ENCODE peak calls at places on chromosomes 11 and 22, in five cellular contexts. O is tibial artery, Y is MM.1S, J is sigmoid colon, K is transverse colon. E is an unnamed sample.
A peak's percentile ranks its signal among the peaks of the same experiment; 100 is the strongest.

GRCh38 chr22:19614546-19614884 is 90.3 kb upstream of the CLDN5 start:
- DNase-seq in K (no peak), Y (no peak), J (no peak), O (no peak), E (no peak)

GRCh38 chr11:11583801-11584445 is 37.9 kb downstream of the GALNT18 start:
- DNase-seq in O (no peak), K (no peak), J (no peak), Y (no peak), E (no peak)

GRCh38 chr11:29224739-29225384 is 792.0 kb downstream of the KCNA4 start:
- DNase-seq in J (no peak), K (no peak), O (no peak), Y (no peak), E (no peak)

GRCh38 chr22:43451651-43452050 is 39.8 kb downstream of the MPPED1 start:
- DNase-seq in K (no peak), O (no peak), Y (no peak), J (no peak), E (no peak)

GRCh38 chr22:29115682-29116313 is 43.0 kb downstream of the KREMEN1 start:
- DNase-seq in Y (no peak), K (no peak), O (no peak), J (no peak), E (no peak)

GRCh38 chr11:65125197-65126056 is 3.3 kb downstream of the MRPL49 start:
- DNase-seq in O (no peak), J (peak; percentile 54), K (no peak), Y (no peak), E (no peak)

GRCh38 chr11:64768300-64768694 is 8.5 kb upstream of the PYGM start:
- DNase-seq in J (no peak), Y (no peak), O (peak; percentile 3), K (no peak), E (no peak)

GRCh38 chr11:69497221-69497787 is 15.8 kb downstream of the LINC01488 start:
- DNase-seq in K (peak; percentile 47), Y (no peak), O (peak; percentile 63), J (peak; percentile 89), E (peak; percentile 41)

GRCh38 chr11:33721291-33721840 is 14.9 kb downstream of the CD59 start:
- DNase-seq in O (no peak), J (no peak), K (no peak), Y (no peak), E (no peak)

GRCh38 chr11:128042290-128042751 is 545.0 kb downstream of the ETS1 start:
- DNase-seq in O (no peak), Y (no peak), J (no peak), K (no peak), E (no peak)

GRCh38 chr11:92894197-92894596 is 75.3 kb upstream of the MTNR1B start:
- DNase-seq in O (no peak), K (no peak), Y (peak; percentile 32), J (no peak), E (no peak)

GRCh38 chr22:46125311-46125710 is 25.0 kb upstream of the PPARA start:
- DNase-seq in J (no peak), O (no peak), K (no peak), Y (no peak), E (no peak)

GRCh38 chr11:61650781-61651571 is 29.2 kb upstream of the DAGLA start:
- DNase-seq in J (no peak), O (no peak), Y (no peak), K (peak; percentile 63), E (no peak)

GRCh38 chr11:57800444-57801184 is 39.0 kb downstream of the CTNND1 start:
- DNase-seq in O (no peak), J (no peak), Y (peak; percentile 61), K (no peak), E (no peak)

GRCh38 chr22:48709976-48710375 is 1117.7 kb downstream of the BRD1 start:
- DNase-seq in J (peak; percentile 33), Y (no peak), O (no peak), K (no peak), E (no peak)
- H3K9me3 ChIP-seq in J (no peaks in the 10 kb centered on the region), Y (no peaks in the 10 kb centered on the region), O (no peaks in the 10 kb centered on the region), K (no peaks in the 10 kb centered on the region), E (peaks cover under 1% of the 10 kb centered on the region)

DNA sequence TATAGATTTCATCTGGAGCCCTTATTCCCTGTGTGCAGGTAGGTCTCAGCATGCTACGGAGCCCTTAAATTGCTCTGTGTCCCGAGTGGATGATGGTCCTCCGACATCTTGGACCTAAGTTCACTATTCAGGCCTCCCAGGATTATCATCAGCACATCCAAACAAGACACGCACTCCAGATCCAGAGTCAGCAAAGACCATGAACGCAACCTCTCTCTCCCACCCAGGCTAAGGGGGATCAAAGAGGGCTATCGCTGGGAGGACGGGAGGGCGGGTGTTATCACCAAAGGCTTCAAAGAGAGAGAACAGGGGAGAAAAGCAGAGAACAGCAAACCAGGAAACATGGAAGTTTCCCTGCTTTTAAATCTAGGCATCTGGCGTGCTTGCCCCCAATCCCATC is 659.4 kb downstream of the TBC1D22A start:
- DNase-seq in K (no peak), J (no peak), Y (no peak), O (no peak), E (no peak)
- H3K9me3 ChIP-seq in K (no peaks in the 10 kb centered on the region), J (no peaks in the 10 kb centered on the region), Y (no peaks in the 10 kb centered on the region), O (no peaks in the 10 kb centered on the region), E (no peaks in the 10 kb centered on the region)

DNA sequence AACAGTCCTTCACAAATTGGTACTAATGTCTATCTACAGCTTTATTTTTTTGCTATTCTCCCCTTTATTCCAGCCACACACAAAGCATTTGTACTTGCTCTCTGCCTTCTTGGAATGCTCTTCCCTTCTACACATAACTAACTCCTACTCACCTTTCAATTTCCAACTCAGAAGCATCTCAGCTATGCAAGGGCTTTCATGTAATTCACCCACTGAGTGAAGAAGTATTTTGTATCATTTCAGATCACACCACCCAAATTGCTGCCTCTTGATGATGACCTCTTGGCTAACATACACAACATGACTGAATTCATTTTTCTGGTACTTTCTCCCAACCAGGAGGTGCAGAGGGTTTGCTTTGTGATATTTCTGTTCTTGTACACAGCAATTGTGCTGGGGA is at the start of gene OR4X2:
- DNase-seq in J (no peak), K (no peak), Y (no peak), O (no peak), E (no peak)
- H3K9me3 ChIP-seq in J (no peaks in the 10 kb centered on the region), K (peaks cover 14% of the 10 kb centered on the region), Y (no peaks in the 10 kb centered on the region), O (peaks cover 16% of the 10 kb centered on the region), E (peaks cover 14% of the 10 kb centered on the region)

GRCh38 chr22:49370841-49371301 is 456.8 kb downstream of the BRD1 start:
- DNase-seq in J (no peak), O (no peak), Y (no peak), K (no peak), E (no peak)
- H3K9me3 ChIP-seq in J (no peaks in the 10 kb centered on the region), O (no peaks in the 10 kb centered on the region), Y (no peaks in the 10 kb centered on the region), K (no peaks in the 10 kb centered on the region), E (no peaks in the 10 kb centered on the region)